ENCODE peak calls at places on chromosomes 11 and 22, in four cellular contexts. O is body of pancreas, Q is thoracic aorta, A is AG04450. K is an unnamed sample.

GRCh38 chr11:59680287-59681154 is 11.7 kb upstream of the PATL1 start:
- DNase-seq in Q (no peak), A (peak; percentile 61), O (peak; percentile 74), K (peak; percentile 80)

GRCh38 chr11:125435461-125436238 is 60.4 kb downstream of the FEZ1 start:
- DNase-seq in A (no peak), Q (no peak), O (no peak), K (no peak)

GRCh38 chr11:316031-316701 is 2.3 kb downstream of the IFITM1 start:
- DNase-seq in Q (no peak), A (no peak), O (no peak), K (no peak)

GRCh38 chr11:103659138-103659734 is 377.2 kb upstream of the DDI1 start:
- DNase-seq in Q (no peak), O (no peak), A (no peak), K (no peak)

GRCh38 chr11:12287009-12287373 is 90.4 kb upstream of the PARVA start:
- DNase-seq in Q (peak; percentile 41), O (no peak), A (peak; percentile 92), K (peak; percentile 53)

GRCh38 chr11:130198964-130199363 is 39.4 kb downstream of the ST14 start:
- DNase-seq in A (no peak), Q (no peak), O (no peak), K (no peak)

GRCh38 chr22:35930933-35931332 is 97.7 kb downstream of the RBFOX2 start:
- DNase-seq in Q (no peak), O (peak; percentile 36), A (peak; percentile 43), K (no peak)

GRCh38 chr11:60428517-60428916 is 855 bp upstream of the MS4A5 start:
- DNase-seq in O (no peak), A (no peak), Q (no peak), K (no peak)

GRCh38 chr11:131977231-131977630 is 606.8 kb downstream of the NTM start:
- DNase-seq in O (no peak), Q (no peak), A (no peak), K (no peak)

GRCh38 chr11:121930004-121930965 is 185.7 kb downstream of the BLID start:
- DNase-seq in A (no peak), O (no peak), Q (no peak), K (no peak)

GRCh38 chr11:44955019-44955738 is 4.5 kb upstream of the TP53I11 start:
- DNase-seq in O (peak; percentile 57), A (peak; percentile 58), Q (no peak), K (peak; percentile 78)

GRCh38 chr11:35147273-35147672 is 8.3 kb downstream of the CD44 start:
- DNase-seq in O (no peak), Q (no peak), A (no peak), K (no peak)

GRCh38 chr11:7413961-7414728 is 71.2 kb upstream of the OLFML1 start:
- DNase-seq in O (no peak), Q (no peak), A (no peak), K (no peak)

GRCh38 chr11:130476922-130477491 is 28.6 kb downstream of the ADAMTS15 start:
- DNase-seq in O (no peak), A (no peak), Q (no peak), K (no peak)

GRCh38 chr11:8288824-8289223 is 25.1 kb upstream of the LMO1 start:
- DNase-seq in A (no peak), Q (no peak), O (no peak), K (no peak)

GRCh38 chr22:34015642-34016041 is 95.4 kb upstream of the LARGE1 start:
- DNase-seq in A (no peak), O (no peak), Q (no peak), K (no peak)

GRCh38 chr11:14927146-14927545 is 35.1 kb upstream of the CYP2R1 start:
- DNase-seq in Q (no peak), O (no peak), A (no peak), K (no peak)

DNA sequence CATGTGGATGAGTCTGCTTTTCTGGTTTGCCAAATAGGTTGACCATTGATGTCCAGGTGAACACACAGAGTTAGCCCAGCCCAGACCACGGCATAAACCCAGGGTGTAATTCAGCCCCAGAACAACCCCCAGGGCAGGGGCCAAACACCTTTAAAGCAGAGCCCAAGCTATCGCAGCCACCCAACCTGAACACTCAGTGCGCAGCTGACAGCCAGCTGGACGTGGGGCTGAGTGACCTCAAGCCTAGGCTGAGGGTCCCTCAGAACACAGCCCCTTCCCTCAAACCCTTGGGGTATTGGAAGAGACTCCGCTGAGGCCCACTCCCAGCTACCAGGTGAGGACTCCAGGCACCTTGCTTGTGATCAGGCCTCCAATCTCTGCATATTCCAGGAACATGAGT is 161.5 kb upstream of the NECTIN1 start:
- DNase-seq in O (no peak), Q (no peak), A (no peak), K (no peak)
- H3K27ac ChIP-seq in O (no peak overlapping the region), Q (no peak overlapping the region), A (no peak overlapping the region), K (no peak overlapping the region)

DNA sequence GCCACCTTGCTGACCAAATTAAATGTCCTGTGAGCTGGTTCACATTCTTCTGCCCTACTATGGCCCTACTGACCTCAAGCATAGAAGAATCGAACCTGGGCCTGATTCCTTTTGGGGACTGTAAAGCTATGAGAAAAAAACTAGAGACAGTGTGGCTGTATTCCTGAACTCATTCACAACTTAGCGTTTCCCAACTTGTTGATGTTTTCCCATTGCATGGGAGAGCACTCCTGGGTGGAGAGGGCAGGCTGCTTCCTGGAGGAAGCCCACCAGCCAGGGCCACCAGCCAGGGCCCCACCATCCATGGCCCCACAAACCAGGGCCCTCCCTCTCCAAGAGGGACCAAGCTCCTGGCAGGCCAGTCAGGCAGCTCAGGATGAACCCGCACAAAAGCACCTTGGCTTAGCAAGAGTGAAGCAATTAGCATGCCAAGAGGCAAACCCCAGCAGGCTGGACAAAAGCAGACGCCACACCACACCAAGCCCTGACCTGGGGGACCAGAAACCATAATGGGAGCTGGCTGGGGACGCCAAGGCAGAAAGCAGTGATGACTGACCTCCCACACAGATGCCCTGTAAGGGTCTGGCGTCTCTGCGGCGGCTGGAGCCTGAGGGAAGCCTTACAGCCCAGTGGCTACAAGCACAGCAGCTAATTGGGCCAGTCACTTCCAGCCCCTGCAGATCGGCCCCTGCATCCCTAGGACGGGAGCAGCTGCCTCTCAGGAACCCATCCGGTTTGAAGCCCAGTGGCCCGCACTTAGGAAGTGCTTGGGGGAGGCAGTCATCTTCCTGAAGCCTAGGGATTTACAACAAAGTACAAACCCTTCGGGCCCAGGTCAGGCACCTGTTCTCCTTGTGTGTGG is 2.1 kb downstream of the CERK start:
- DNase-seq in Q (no peak), A (no peak), O (no peak), K (no peak)
- H3K4me3 ChIP-seq in Q (peak overlapping the region; percentile 86), A (peak overlapping the region; percentile 22), O (no peak overlapping the region), K (no peak overlapping the region)

DNA sequence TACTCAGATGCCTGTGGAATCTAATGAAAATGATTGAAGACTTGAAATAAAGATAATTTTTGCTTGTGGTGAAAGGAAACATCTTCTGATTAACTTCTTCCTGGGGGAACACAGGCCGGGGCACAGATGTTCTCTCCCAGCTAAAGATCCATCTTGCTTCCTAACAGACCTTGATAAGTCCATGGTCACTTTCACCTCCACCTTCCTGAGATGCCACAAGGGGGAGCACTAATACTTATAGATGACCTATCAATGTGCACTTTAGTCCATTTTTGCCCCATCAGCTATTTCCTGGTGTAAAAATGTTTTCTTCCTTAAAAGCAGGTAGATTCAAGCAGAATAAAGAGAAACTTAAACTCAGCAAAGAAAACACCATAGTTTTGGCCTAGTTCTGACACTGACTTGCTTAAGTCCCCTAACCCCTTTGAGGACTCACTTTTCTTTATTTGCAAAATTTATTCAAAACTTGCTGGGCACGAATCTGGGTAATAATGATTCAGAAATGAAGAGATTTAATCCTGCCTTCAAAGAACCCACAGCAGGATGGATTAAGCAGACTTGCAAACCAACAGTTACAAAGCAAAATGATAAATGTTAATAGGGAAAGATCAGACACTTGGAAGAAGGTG is 158.7 kb downstream of the RAB38 start:
- DNase-seq in Q (peak; percentile 17), A (peak; percentile 72), O (peak; percentile 87), K (peak; percentile 95)
- TF ChIP-seq CTCF in Q (peak; percentile 76), A (peak; percentile 81), O (peak; percentile 87), K (peak; percentile 77)

GRCh38 chr11:10898003-10898762 is 40.3 kb upstream of the ZBED5 start:
- DNase-seq in A (no peak), Q (no peak), O (no peak), K (no peak)

GRCh38 chr11:10898763-10899541 is 41.1 kb upstream of the ZBED5 start:
- DNase-seq in O (no peak), Q (no peak), A (no peak), K (no peak)

GRCh38 chr11:10895285-10895684 is 37.4 kb upstream of the ZBED5 start:
- DNase-seq in A (no peak), Q (no peak), O (no peak), K (no peak)

GRCh38 chr11:10896493-10896892 is 38.6 kb upstream of the ZBED5 start:
- DNase-seq in A (no peak), O (no peak), Q (no peak), K (no peak)

GRCh38 chr11:10897150-10897549 is 39.3 kb upstream of the ZBED5 start:
- DNase-seq in O (no peak), Q (no peak), A (no peak), K (no peak)
- H3K27ac ChIP-seq in O (no peak overlapping the region), Q (no peak overlapping the region), A (no peak overlapping the region), K (no peak overlapping the region)

K was measured in adrenal gland.